ENCODE peak calls at places on chromosome 5, in nine cellular contexts. H is Peyer's patch; D is NCI-H1092; R is effector memory CD4-positive, alpha-beta T cell; Z is EL; M is OCI-LY7; Y is NCI-H2081 treated with DMSO at 0.1 percent for 48 hours; C is AG04449; A is kidney tubule cell. G is an unnamed sample.
A peak's percentile ranks its signal among the peaks of the same experiment; 100 is the strongest.

GRCh38 chr5:98721231-98721928 is 52.1 kb upstream of the RGMB start:
- DNase-seq in H (no peak), D (no peak), R (no peak), Z (no peak), M (no peak), Y (no peak), C (no peak), A (no peak), G (no peak)

GRCh38 chr5:68436686-68437520 is 221.3 kb downstream of the PIK3R1 start:
- DNase-seq in H (no peak), D (no peak), R (no peak), Z (no peak), M (no peak), Y (no peak), C (peak; percentile 64), A (peak; percentile 35), G (no peak)

GRCh38 chr5:33734541-33734940 is 157.2 kb downstream of the ADAMTS12 start:
- DNase-seq in H (no peak), D (no peak), R (no peak), Z (peak; percentile 31), M (no peak), Y (no peak), C (no peak), A (no peak), G (no peak)

GRCh38 chr5:40796487-40796889 is 1.7 kb downstream of the PRKAA1 start:
- DNase-seq in H (no peak), D (no peak), R (no peak), Z (peak; percentile 41), M (peak; percentile 5), Y (no peak), C (no peak), A (peak; percentile 57), G (no peak)

GRCh38 chr5:134957920-134958608 is 9.6 kb upstream of the CATSPER3 start:
- DNase-seq in H (no peak), D (no peak), R (no peak), Z (no peak), M (peak; percentile 13), Y (no peak), C (no peak), A (no peak), G (no peak)

GRCh38 chr5:151923865-151924264 is 786 bp downstream of the GLRA1 start:
- DNase-seq in H (no peak), D (peak; percentile 13), R (no peak), Z (peak; percentile 24), M (no peak), Y (no peak), C (no peak), A (peak; percentile 32), G (no peak)

GRCh38 chr5:159735749-159736660 is 180.3 kb upstream of the ADRA1B start:
- DNase-seq in H (no peak), D (no peak), R (no peak), Z (no peak), M (no peak), Y (no peak), C (no peak), A (peak; percentile 40), G (no peak)

GRCh38 chr5:178131446-178131996 is 707 bp downstream of the RMND5B start:
- DNase-seq in H (no peak), D (no peak), R (no peak), Z (no peak), M (peak; percentile 30), Y (no peak), C (no peak), A (no peak), G (no peak)

GRCh38 chr5:160311491-160312138 is 749 bp downstream of the CCNJL start:
- DNase-seq in H (no peak), D (no peak), R (no peak), Z (no peak), M (no peak), Y (no peak), C (no peak), A (peak; percentile 45), G (no peak)

GRCh38 chr5:80592105-80592504 is 22.0 kb upstream of the ANKRD34B start:
- DNase-seq in H (no peak), D (no peak), R (no peak), Z (no peak), M (no peak), Y (no peak), C (no peak), A (peak; percentile 71), G (no peak)

GRCh38 chr5:134236208-134236761 is 10.4 kb upstream of the PPP2CA start:
- DNase-seq in H (no peak), D (no peak), R (no peak), Z (no peak), M (no peak), Y (no peak), C (no peak), A (no peak), G (no peak)

GRCh38 chr5:93592866-93593265 is 9.8 kb downstream of the NR2F1 start:
- DNase-seq in H (no peak), D (no peak), R (no peak), Z (no peak), M (no peak), Y (no peak), C (no peak), A (no peak), G (no peak)

G was measured in memory B cell.